ENCODE peak calls at places on chromosomes 4 and X, in seven cellular contexts. L, H, R, V, P, J and W are unnamed samples.

GRCh38 chr4:118338981-118339765 is 13.6 kb downstream of the PRSS12 start:
- DNase-seq in H (peak; percentile 15), P (no peak), R (no peak), J (peak; percentile 56), L (no peak), V (no peak), W (peak; percentile 74)

GRCh38 chrX:19030805-19031204 is 46.9 kb upstream of the PHKA2 start:
- DNase-seq in L (no peak), P (no peak), J (no peak), H (no peak), R (no peak), V (no peak), W (no peak)

GRCh38 chrX:108122748-108123147 is 31.2 kb downstream of the ATG4A start:
- DNase-seq in R (no peak), H (no peak), P (no peak), J (peak; percentile 12), V (no peak), L (no peak), W (peak; percentile 39)

GRCh38 chrX:8820910-8821527 is 19.8 kb upstream of the FAM9A start:
- DNase-seq in L (no peak), R (no peak), P (no peak), V (no peak), H (no peak), J (no peak), W (no peak)

GRCh38 chrX:114611018-114611619 is 27.2 kb downstream of the HTR2C start:
- DNase-seq in P (no peak), V (peak; percentile 72), H (no peak), L (peak; percentile 68), J (peak; percentile 6), R (peak; percentile 79), W (peak; percentile 76)

GRCh38 chr4:110622841-110623709 is at the start of gene PITX2:
- DNase-seq in V (peak; percentile 94), P (peak; percentile 97), R (no peak), H (peak; percentile 17), J (peak; percentile 97), L (peak; percentile 95), W (peak; percentile 64)

GRCh38 chr4:80096175-80096850 is 23.3 kb upstream of the ANTXR2 start:
- DNase-seq in P (no peak), V (peak; percentile 45), H (no peak), J (no peak), R (no peak), L (no peak), W (no peak)

GRCh38 chr4:37562592-37562991 is 123.6 kb downstream of the RELL1 start:
- DNase-seq in J (no peak), P (no peak), L (no peak), H (peak; percentile 63), V (peak; percentile 80), R (no peak), W (no peak)

GRCh38 chr4:137707626-137708025 is 175.3 kb upstream of the PCDH18 start:
- DNase-seq in V (no peak), J (peak; percentile 72), P (no peak), R (no peak), H (no peak), L (no peak), W (peak; percentile 36)

GRCh38 chrX:101482296-101482695 is 3.0 kb upstream of the ARMCX4 start:
- DNase-seq in J (no peak), L (no peak), P (no peak), H (no peak), V (no peak), R (no peak), W (peak; percentile 31)

GRCh38 chrX:136954930-136955329 is 74.4 kb upstream of the RBMX start:
- DNase-seq in H (no peak), R (peak; percentile 69), P (no peak), L (no peak), J (peak; percentile 11), V (peak; percentile 31), W (peak; percentile 69)

GRCh38 chr4:18020145-18020670 is 1.3 kb downstream of the LCORL start:
- DNase-seq in V (peak; percentile 14), H (no peak), L (peak; percentile 48), J (no peak), P (no peak), R (peak; percentile 65), W (peak; percentile 49)

GRCh38 chrX:119481218-119481875 is 13.1 kb downstream of the SLC25A5 start:
- DNase-seq in V (no peak), P (no peak), R (no peak), H (no peak), L (peak; percentile 69), J (no peak), W (no peak)

GRCh38 chr4:139207873-139208403 is 30.9 kb upstream of the ELF2 start:
- DNase-seq in H (no peak), J (no peak), V (no peak), P (peak; percentile 23), R (no peak), L (no peak), W (no peak)

GRCh38 chrX:124212622-124213021 is 119.8 kb upstream of the TEX13D start:
- DNase-seq in P (no peak), V (no peak), L (no peak), R (peak; percentile 50), J (no peak), H (no peak), W (no peak)

GRCh38 chrX:46978341-46979291 is 66.4 kb downstream of the JADE3 start:
- DNase-seq in L (peak; percentile 93), P (peak; percentile 65), J (peak; percentile 49), V (peak; percentile 88), H (peak; percentile 57), R (peak; percentile 92), W (peak; percentile 79)

GRCh38 chrX:1391707-1392375 is at the start of gene SLC25A6:
- DNase-seq in V (peak; percentile 99), R (peak; percentile 100), P (peak; percentile 99), H (peak; percentile 60), L (peak; percentile 99), J (peak; percentile 98), W (peak; percentile 99)

GRCh38 chr4:168811207-168811606 is 198.8 kb downstream of the CBR4 start:
- DNase-seq in P (no peak), R (no peak), L (no peak), H (no peak), J (no peak), V (peak; percentile 91), W (no peak)

GRCh38 chrX:153773218-153773611 is 7.6 kb upstream of the SRPK3 start:
- DNase-seq in R (no peak), H (no peak), J (no peak), V (no peak), P (no peak), L (no peak), W (no peak)

GRCh38 chr4:61373901-61374611 is 173.9 kb downstream of the ADGRL3 start:
- DNase-seq in L (no peak), R (no peak), P (no peak), J (peak; percentile 19), V (no peak), H (no peak), W (peak; percentile 53)

GRCh38 chrX:70013483-70014222 is 36.1 kb downstream of the AWAT2 start:
- DNase-seq in P (no peak), V (no peak), J (no peak), L (no peak), H (no peak), R (no peak), W (peak; percentile 14)

DNA sequence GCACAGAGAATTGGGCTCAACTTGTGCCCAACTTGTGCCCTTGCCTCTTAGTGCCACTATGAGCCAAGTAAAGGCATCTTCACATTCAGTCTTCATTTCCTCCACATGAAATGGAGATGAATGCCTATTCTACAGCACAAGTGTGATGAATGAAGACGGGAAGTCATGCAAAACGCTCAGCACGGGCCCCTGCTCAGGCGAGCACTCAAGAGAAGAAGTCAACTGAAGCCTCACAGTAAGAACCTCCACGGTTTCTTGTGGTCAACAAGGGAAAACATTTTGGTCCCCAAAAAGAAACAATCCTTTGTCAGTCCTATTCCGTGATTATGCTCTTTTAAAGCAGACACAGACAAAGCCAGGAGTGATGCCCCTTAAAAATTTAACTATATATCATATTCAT is 87.0 kb downstream of the IRF2 start:
- DNase-seq in J (no peak), P (no peak), H (no peak), V (no peak), L (peak; percentile 59), R (peak; percentile 84), W (no peak)
- H3K4me3 ChIP-seq in J (no peak overlapping the region), P (no peak overlapping the region), H (no peak overlapping the region), V (no peak overlapping the region), L (no peak overlapping the region), R (peak overlapping the region; percentile 50), W (no peak overlapping the region)

DNA sequence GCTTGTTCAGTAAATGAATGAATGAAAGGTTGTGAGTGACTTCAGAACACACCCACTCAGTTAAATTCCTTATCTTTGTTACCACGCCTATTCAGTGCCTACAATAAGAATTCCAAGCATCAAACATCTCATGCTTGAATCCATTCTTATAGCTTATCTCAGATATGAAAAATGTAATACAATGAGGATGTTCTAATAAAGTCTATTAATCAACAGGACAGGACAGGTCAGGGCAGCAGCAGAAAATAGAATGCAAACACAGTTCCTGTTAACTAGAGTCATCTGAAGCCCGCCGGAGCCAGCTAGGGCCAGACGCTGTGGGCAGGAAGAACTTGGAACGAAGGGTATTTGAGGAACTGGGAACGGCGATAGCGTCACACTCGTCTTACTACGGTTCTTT is 48.5 kb downstream of the SEL1L3 start:
- DNase-seq in L (peak; percentile 54), H (peak; percentile 40), V (peak; percentile 89), J (no peak), R (no peak), P (peak; percentile 25), W (no peak)
- H3K4me3 ChIP-seq in L (no peak overlapping the region), H (peak overlapping the region; percentile 10), V (no peak overlapping the region), J (no peak overlapping the region), R (no peak overlapping the region), P (no peak overlapping the region), W (no peak overlapping the region)

GRCh38 chr4:46388860-46389259 is 1.1 kb downstream of the GABRA2 start:
- DNase-seq in V (no peak), H (no peak), J (no peak), R (no peak), L (peak; percentile 44), P (no peak), W (no peak)
- H3K4me3 ChIP-seq in V (no peak overlapping the region), H (no peak overlapping the region), J (no peak overlapping the region), R (no peak overlapping the region), L (no peak overlapping the region), P (peak overlapping the region; percentile 42), W (peak overlapping the region; percentile 64)

GRCh38 chrX:41895826-41896225 is 27.5 kb downstream of the CASK start:
- DNase-seq in H (no peak), R (no peak), V (no peak), J (no peak), L (no peak), P (no peak), W (peak; percentile 10)

GRCh38 chrX:41887691-41888090 is 35.7 kb downstream of the CASK start:
- DNase-seq in H (no peak), J (no peak), V (no peak), P (no peak), L (no peak), R (no peak), W (no peak)

GRCh38 chrX:41885724-41886123 is 37.6 kb downstream of the CASK start:
- DNase-seq in P (no peak), V (no peak), H (no peak), L (no peak), J (no peak), R (no peak), W (no peak)

GRCh38 chrX:41889317-41890025 is 33.9 kb downstream of the CASK start:
- DNase-seq in H (no peak), L (no peak), R (no peak), P (no peak), V (no peak), J (peak; percentile 25), W (peak; percentile 22)

DNA sequence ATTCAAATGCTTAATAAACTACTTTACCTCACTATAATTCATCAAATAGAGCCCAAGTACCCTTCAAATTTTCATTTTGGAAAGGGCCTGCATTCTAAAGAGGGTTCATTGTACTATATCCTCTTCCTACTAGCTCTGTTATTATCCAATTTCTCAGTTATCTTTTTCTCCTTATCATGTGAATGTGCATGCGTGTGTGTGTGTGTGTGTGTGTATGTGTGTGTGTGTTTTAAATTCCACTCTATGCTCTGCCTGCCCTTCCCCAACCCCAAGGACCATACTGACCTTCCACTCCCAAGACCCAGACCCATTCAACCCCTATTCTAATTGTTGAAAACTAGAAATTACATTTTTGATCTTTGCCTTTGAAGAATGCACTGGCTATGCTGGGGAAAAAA is 33.3 kb downstream of the CASK start:
- DNase-seq in R (no peak), P (no peak), V (no peak), J (no peak), H (no peak), L (no peak), W (no peak)
- H3K4me3 ChIP-seq in R (no peak overlapping the region), P (no peak overlapping the region), V (no peak overlapping the region), J (no peak overlapping the region), H (no peak overlapping the region), L (no peak overlapping the region), W (no peak overlapping the region)